ENCODE peak calls at places on chromosomes 11 and 22, in seven cellular contexts. B is lower leg skin; M is brain microvascular endothelial cell; P is amniotic epithelial cell; Y is pancreas; D is stimulated activated naive B cell treated with anti-CD40 and anti-IgM and Interleukin-4, amounts not matched to agents 10 μg/mL and 1 μg/mL and 100 μg/mL, for 72 hours; W is psoas muscle. L is an unnamed sample.

GRCh38 chr11:84673753-84674152 is 953.4 kb downstream of the DLG2 start:
- DNase-seq in D (no peak), P (no peak), W (no peak), Y (no peak), M (peak; percentile 3), B (no peak), L (no peak)

GRCh38 chr22:50363411-50364194 is 20.5 kb downstream of the PPP6R2 start:
- DNase-seq in D (no peak), Y (no peak), B (no peak), M (no peak), P (no peak), W (no peak), L (no peak)

GRCh38 chr11:30478923-30479322 is 107.2 kb downstream of the MPPED2 start:
- DNase-seq in W (peak; percentile 19), M (no peak), D (no peak), Y (no peak), B (no peak), P (no peak), L (no peak)

GRCh38 chr11:124174001-124174400 is 9.1 kb upstream of the OR10D3 start:
- DNase-seq in M (peak; percentile 52), D (no peak), P (peak; percentile 56), Y (no peak), W (no peak), B (no peak), L (no peak)

GRCh38 chr22:45993143-45993692 is 16.3 kb upstream of the WNT7B start:
- DNase-seq in P (no peak), W (no peak), Y (no peak), B (no peak), D (no peak), M (no peak), L (no peak)

GRCh38 chr11:84780689-84781293 is 846.4 kb downstream of the DLG2 start:
- DNase-seq in M (peak; percentile 2), P (peak; percentile 2), W (no peak), D (no peak), B (no peak), Y (no peak), L (no peak)

GRCh38 chr22:33896154-33896800 is 24.0 kb downstream of the LARGE1 start:
- DNase-seq in D (peak; percentile 4), W (no peak), P (no peak), Y (no peak), B (no peak), M (no peak), L (no peak)

GRCh38 chr22:44289429-44290171 is 23.2 kb downstream of the SHISAL1 start:
- DNase-seq in P (no peak), D (no peak), B (no peak), Y (no peak), W (no peak), M (no peak), L (no peak)

GRCh38 chr22:44729391-44730012 is 22.9 kb upstream of the ARHGAP8 start:
- DNase-seq in P (peak; percentile 33), D (peak; percentile 18), W (peak; percentile 60), M (peak; percentile 35), Y (no peak), B (no peak), L (peak; percentile 43)

GRCh38 chr22:50146440-50147228 is 23.9 kb upstream of the PANX2 start:
- DNase-seq in W (peak; percentile 64), M (peak; percentile 61), D (no peak), Y (no peak), B (peak; percentile 82), P (peak; percentile 81), L (peak; percentile 62)

GRCh38 chr11:122020902-122021301 is 95.1 kb downstream of the BLID start:
- DNase-seq in W (no peak), P (no peak), D (no peak), B (no peak), Y (no peak), M (peak; percentile 32), L (no peak)

GRCh38 chr22:31244044-31244942 is 32.2 kb downstream of the LIMK2 start:
- DNase-seq in D (no peak), B (no peak), Y (no peak), W (peak; percentile 51), M (peak; percentile 92), P (peak; percentile 89), L (no peak)

GRCh38 chr11:118277312-118277711 is 13.2 kb upstream of the MPZL2 start:
- DNase-seq in D (no peak), W (no peak), B (no peak), P (no peak), M (no peak), Y (no peak), L (no peak)

GRCh38 chr11:37370817-37371216 is 772.8 kb upstream of the RAG2 start:
- DNase-seq in Y (no peak), M (peak; percentile 27), P (no peak), D (no peak), W (no peak), B (no peak), L (no peak)

GRCh38 chr11:66820381-66820780 is 22.9 kb upstream of the RCE1 start:
- DNase-seq in B (no peak), D (no peak), M (no peak), Y (no peak), W (no peak), P (peak; percentile 87), L (no peak)

GRCh38 chr11:102330226-102330625 is 12.9 kb downstream of the BIRC3 start:
- DNase-seq in W (no peak), P (no peak), B (no peak), D (no peak), M (no peak), Y (no peak), L (no peak)